ENCODE peak calls at places on chromosomes 13 and 19, in four cellular contexts. One of them, this sample, is unnamed.

GRCh38 chr19:44747739-44748425 is 626 bp upstream of the BCL3 start:
- DNase-seq in HepG2: peak
- DNase-seq in IMR-90: peak
- DNase-seq in uterus: peak
- DNase-seq in this sample: peak

GRCh38 chr13:29511980-29512379 is 83.5 kb downstream of the SLC7A1 start:
- DNase-seq in HepG2: no peak
- DNase-seq in uterus: peak
- DNase-seq in IMR-90: peak
- DNase-seq in this sample: no peak

GRCh38 chr13:23709521-23709920 is 139.3 kb downstream of the TNFRSF19 start:
- DNase-seq in HepG2: no peak
- DNase-seq in uterus: no peak
- DNase-seq in IMR-90: peak
- DNase-seq in this sample: no peak

GRCh38 chr13:24564881-24565280 is 52.3 kb upstream of the PARP4 start:
- DNase-seq in uterus: no peak
- DNase-seq in HepG2: no peak
- DNase-seq in IMR-90: no peak
- DNase-seq in this sample: no peak

GRCh38 chr13:74571811-74572210 is 437.6 kb upstream of the KLF12 start:
- DNase-seq in HepG2: no peak
- DNase-seq in IMR-90: no peak
- DNase-seq in uterus: no peak
- DNase-seq in this sample: no peak

GRCh38 chr19:51043497-51043896 is 8.7 kb upstream of the KLK12 start:
- DNase-seq in IMR-90: no peak
- DNase-seq in HepG2: no peak
- DNase-seq in uterus: no peak
- DNase-seq in this sample: no peak

GRCh38 chr19:2970201-2970838 is 7.0 kb upstream of the TLE6 start:
- DNase-seq in HepG2: no peak
- DNase-seq in uterus: peak
- DNase-seq in IMR-90: no peak
- DNase-seq in this sample: no peak

GRCh38 chr13:98892821-98893220 is 85.0 kb downstream of the DOCK9 start:
- DNase-seq in IMR-90: no peak
- DNase-seq in uterus: no peak
- DNase-seq in HepG2: no peak
- DNase-seq in this sample: no peak

GRCh38 chr13:51935326-51936171 is 73.8 kb downstream of the CCDC70 start:
- DNase-seq in IMR-90: no peak
- DNase-seq in HepG2: no peak
- DNase-seq in uterus: no peak
- DNase-seq in this sample: peak

GRCh38 chr19:35063940-35064818 is 22.7 kb downstream of the HPN start:
- DNase-seq in uterus: no peak
- DNase-seq in HepG2: no peak
- DNase-seq in IMR-90: peak
- DNase-seq in this sample: no peak

GRCh38 chr19:58150328-58150921 is at the start of gene ZNF329:
- DNase-seq in HepG2: peak
- DNase-seq in IMR-90: peak
- DNase-seq in uterus: peak
- DNase-seq in this sample: peak

GRCh38 chr13:93217701-93218100 is 8.9 kb upstream of the GPC6 start:
- DNase-seq in IMR-90: no peak
- DNase-seq in HepG2: peak
- DNase-seq in uterus: no peak
- DNase-seq in this sample: no peak

GRCh38 chr13:33353210-33353609 is 67.7 kb upstream of the STARD13 start:
- DNase-seq in HepG2: no peak
- DNase-seq in IMR-90: no peak
- DNase-seq in uterus: no peak
- DNase-seq in this sample: peak

GRCh38 chr19:43774103-43774939 is 6.5 kb downstream of the KCNN4 start:
- DNase-seq in HepG2: peak
- DNase-seq in uterus: peak
- DNase-seq in IMR-90: peak
- DNase-seq in this sample: no peak

GRCh38 chr19:39175564-39175963 is 21.2 kb upstream of the NCCRP1 start:
- DNase-seq in HepG2: no peak
- DNase-seq in uterus: no peak
- DNase-seq in IMR-90: no peak
- DNase-seq in this sample: no peak

GRCh38 chr19:28873301-28873700 is 339.6 kb downstream of the UQCRFS1 start:
- DNase-seq in uterus: no peak
- DNase-seq in IMR-90: no peak
- DNase-seq in HepG2: no peak
- DNase-seq in this sample: no peak

GRCh38 chr13:41883147-41883546 is 77.8 kb downstream of the VWA8 start:
- DNase-seq in IMR-90: no peak
- DNase-seq in HepG2: no peak
- DNase-seq in uterus: no peak
- DNase-seq in this sample: no peak

DNA sequence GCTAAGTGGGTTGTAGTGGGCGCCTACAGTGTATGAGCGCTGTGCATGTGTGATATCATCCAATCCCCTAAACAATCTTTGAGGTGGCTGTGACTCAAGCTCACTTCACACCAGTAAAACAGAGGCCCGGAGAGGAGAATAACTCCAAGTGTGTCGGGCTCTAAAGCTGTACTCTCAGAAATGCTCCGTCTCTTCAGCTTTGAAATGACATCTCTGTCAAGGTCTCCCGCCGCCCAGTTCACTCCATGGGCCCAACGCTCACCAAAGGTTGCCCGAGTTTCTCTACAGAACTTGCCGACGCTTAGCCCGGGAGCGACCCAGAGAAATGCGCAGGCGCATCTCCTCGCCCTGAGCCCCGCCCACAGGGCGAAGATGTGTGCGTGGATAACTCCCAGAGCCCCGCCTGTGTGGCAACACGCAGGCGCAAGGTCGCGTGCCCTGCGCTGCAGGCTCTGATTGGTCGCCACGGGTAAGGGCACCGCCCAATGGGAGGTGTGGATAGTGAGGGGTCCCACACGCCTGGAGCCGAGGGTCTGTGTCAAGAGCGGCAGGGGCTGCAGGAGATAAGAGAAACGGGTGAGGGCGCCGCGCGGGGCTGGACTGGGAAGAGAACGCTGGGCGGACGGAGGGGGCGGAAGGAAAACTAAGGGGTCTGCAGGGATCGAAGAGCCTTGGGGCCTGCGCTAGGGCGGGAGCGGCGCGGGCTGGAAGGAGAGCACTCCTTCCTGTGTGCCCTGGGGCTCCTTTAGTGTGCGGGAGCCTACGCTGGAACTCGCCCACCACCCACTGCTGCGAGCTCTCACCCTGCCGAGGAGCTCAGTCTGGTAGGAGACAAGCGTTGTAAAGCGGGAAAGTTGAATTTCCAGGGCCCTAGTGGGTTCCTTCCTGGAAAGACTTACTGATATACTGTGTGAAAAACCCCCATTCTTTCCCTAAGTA is at the start of gene ZNF526:
- DNase-seq in IMR-90: peak
- DNase-seq in uterus: peak
- DNase-seq in HepG2: peak
- DNase-seq in this sample: peak
- TF ChIP-seq POLR2A in IMR-90: peak
- TF ChIP-seq POLR2A in uterus: peak
- TF ChIP-seq POLR2A in HepG2: peak
- TF ChIP-seq POLR2A in this sample: peak

GRCh38 chr19:6392219-6393073 is 518 bp downstream of the GTF2F1 start:
- DNase-seq in uterus: no peak
- DNase-seq in HepG2: no peak
- DNase-seq in IMR-90: no peak
- DNase-seq in this sample: no peak
- H3K27ac ChIP-seq in uterus: peak
- H3K27ac ChIP-seq in HepG2: peak
- H3K27ac ChIP-seq in IMR-90: peak
- H3K27ac ChIP-seq in this sample: peak

DNA sequence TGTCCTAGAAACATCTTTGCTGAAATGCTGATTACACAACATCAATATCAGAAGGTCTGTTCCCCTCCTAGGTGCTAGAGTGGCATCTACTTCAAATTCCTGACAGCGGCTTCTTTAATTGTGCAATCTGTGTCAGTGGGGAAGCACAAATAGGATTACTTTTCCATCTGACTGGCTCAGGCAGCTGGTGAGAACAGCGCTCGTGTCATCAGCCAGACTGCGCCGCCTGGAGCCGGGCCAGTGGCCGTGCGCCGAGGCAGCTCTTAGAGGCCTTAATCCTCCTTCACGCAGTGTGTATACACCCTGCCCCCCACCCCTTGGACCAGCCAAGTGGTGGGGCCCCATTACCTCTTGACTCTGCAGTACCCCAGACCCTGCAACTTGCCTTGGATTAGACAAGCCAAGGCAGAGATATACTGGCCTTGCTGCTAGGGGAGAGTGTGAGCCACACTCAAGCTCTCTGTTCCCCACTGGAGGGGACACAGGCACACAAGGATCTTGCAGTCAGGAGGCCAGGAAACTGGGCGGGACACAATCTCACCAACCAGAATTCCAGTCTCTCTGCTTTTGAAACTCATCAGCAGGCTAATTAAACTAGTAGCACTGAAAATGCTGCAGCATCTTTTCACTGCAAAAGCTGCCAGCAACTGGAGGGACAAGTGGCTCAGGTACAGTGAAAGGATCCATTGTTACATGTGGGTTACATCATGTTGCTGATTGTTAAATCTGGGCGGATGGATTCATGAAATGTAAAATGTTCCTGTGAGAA is 48.9 kb upstream of the EPHX3 start:
- DNase-seq in IMR-90: peak
- DNase-seq in uterus: peak
- DNase-seq in HepG2: peak
- DNase-seq in this sample: peak
- TF ChIP-seq CTCF in IMR-90: peak
- TF ChIP-seq CTCF in uterus: no peak
- TF ChIP-seq CTCF in HepG2: peak
- TF ChIP-seq CTCF in this sample: no peak

GRCh38 chr13:110162053-110162452 is 144.9 kb downstream of the COL4A1 start:
- DNase-seq in HepG2: no peak
- DNase-seq in IMR-90: no peak
- DNase-seq in uterus: no peak
- DNase-seq in this sample: no peak
- TF ChIP-seq POLR2A in HepG2: no peak
- TF ChIP-seq POLR2A in IMR-90: no peak
- TF ChIP-seq POLR2A in uterus: no peak
- TF ChIP-seq POLR2A in this sample: no peak

GRCh38 chr13:112894423-112894672 is 74.7 kb upstream of the MCF2L start:
- DNase-seq in IMR-90: no peak
- DNase-seq in uterus: no peak
- DNase-seq in HepG2: no peak
- DNase-seq in this sample: no peak
- H3K27ac ChIP-seq in IMR-90: no peak
- H3K27ac ChIP-seq in uterus: no peak
- H3K27ac ChIP-seq in HepG2: peak
- H3K27ac ChIP-seq in this sample: no peak

GRCh38 chr13:49679244-49679643 is 12.0 kb downstream of the EBPL start:
- DNase-seq in HepG2: peak
- DNase-seq in IMR-90: peak
- DNase-seq in uterus: no peak
- DNase-seq in this sample: no peak
- TF ChIP-seq CTCF in HepG2: peak
- TF ChIP-seq CTCF in IMR-90: peak
- TF ChIP-seq CTCF in uterus: no peak
- TF ChIP-seq CTCF in this sample: no peak

GRCh38 chr19:1269478-1270167 is 491 bp downstream of the CIRBP start:
- DNase-seq in HepG2: peak
- DNase-seq in IMR-90: peak
- DNase-seq in uterus: peak
- DNase-seq in this sample: peak
- TF ChIP-seq POLR2A in HepG2: no peak
- TF ChIP-seq POLR2A in IMR-90: peak
- TF ChIP-seq POLR2A in uterus: no peak
- TF ChIP-seq POLR2A in this sample: peak

GRCh38 chr13:106859505-106859904 is 291.6 kb upstream of the ARGLU1 start:
- DNase-seq in HepG2: no peak
- DNase-seq in uterus: no peak
- DNase-seq in IMR-90: no peak
- DNase-seq in this sample: no peak
- H3K27ac ChIP-seq in HepG2: no peak
- H3K27ac ChIP-seq in uterus: no peak
- H3K27ac ChIP-seq in IMR-90: no peak
- H3K27ac ChIP-seq in this sample: no peak

GRCh38 chr19:52601025-52601973 is 31.2 kb downstream of the ZNF701 start:
- DNase-seq in IMR-90: peak
- DNase-seq in uterus: peak
- DNase-seq in HepG2: peak
- DNase-seq in this sample: peak
- TF ChIP-seq CTCF in IMR-90: peak
- TF ChIP-seq CTCF in uterus: peak
- TF ChIP-seq CTCF in HepG2: no peak
- TF ChIP-seq CTCF in this sample: peak

DNA sequence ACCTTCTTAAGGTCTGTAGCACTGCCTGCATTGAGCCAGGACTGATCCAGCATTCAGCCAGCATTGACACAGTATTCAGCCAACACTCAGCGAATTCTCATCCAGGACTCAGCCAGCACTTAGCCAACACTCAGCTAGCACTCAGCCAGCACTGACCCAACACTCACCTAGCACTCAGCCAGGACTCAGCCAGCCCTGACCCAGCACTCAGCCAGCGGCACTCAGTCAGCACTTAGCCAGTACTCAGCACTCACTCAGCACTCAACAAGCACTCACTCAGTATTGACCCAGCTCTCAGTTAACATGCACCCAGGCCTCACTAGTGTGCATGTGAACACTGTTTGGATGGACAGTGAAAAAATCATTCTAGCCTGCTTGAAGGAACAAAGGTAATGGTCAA is 55.0 kb downstream of the TSHZ3 start:
- DNase-seq in HepG2: no peak
- DNase-seq in IMR-90: no peak
- DNase-seq in uterus: peak
- DNase-seq in this sample: no peak
- TF ChIP-seq POLR2A in HepG2: no peak
- TF ChIP-seq POLR2A in IMR-90: no peak
- TF ChIP-seq POLR2A in uterus: no peak
- TF ChIP-seq POLR2A in this sample: no peak